ENCODE peak calls at places on chromosomes 11 and 22, in ten cellular contexts. Q is H1, K is endothelial cell of umbilical vein, T is GM12878, V is K562, X is Panc1, W is HCT116, U is SK-N-SH, F is sigmoid colon, J is prostate gland. L is an unnamed sample. For H3K4me1, the result is how much of the 10 kb centered on the place peaks cover.

GRCh38 chr22:46997311-46997970 is 235.0 kb downstream of the TBC1D22A start:
- DNase-seq in W (no peak), Q (no peak), U (no peak), V (no peak), X (no peak), K (no peak), T (no peak), F (peak), J (no peak), L (no peak)

GRCh38 chr11:15170170-15170569 is 55.4 kb downstream of the INSC start:
- DNase-seq in U (no peak), J (no peak), T (no peak), F (no peak), X (no peak), V (no peak), W (no peak), K (no peak), Q (no peak), L (no peak)

GRCh38 chr22:47021371-47022074 is 259.1 kb downstream of the TBC1D22A start:
- DNase-seq in F (peak), T (no peak), J (no peak), X (no peak), U (no peak), V (no peak), W (no peak), Q (no peak), K (no peak), L (no peak)

GRCh38 chr11:78037056-78037455 is 14.0 kb upstream of the KCTD14 start:
- DNase-seq in F (no peak), X (no peak), V (no peak), Q (no peak), J (no peak), T (no peak), U (no peak), K (no peak), W (no peak), L (no peak)

GRCh38 chr22:26360169-26360885 is 68.7 kb upstream of the ASPHD2 start:
- DNase-seq in J (peak), X (no peak), V (peak), W (peak), T (peak), Q (peak), K (peak), F (peak), U (peak), L (no peak)

GRCh38 chr11:100177651-100178050 is 509.4 kb upstream of the ARHGAP42 start:
- DNase-seq in J (no peak), K (no peak), X (no peak), U (no peak), T (no peak), V (no peak), W (no peak), F (no peak), Q (no peak), L (no peak)

GRCh38 chr11:118928870-118929495 is 3.3 kb upstream of the BCL9L start:
- DNase-seq in X (no peak), V (peak), J (peak), W (no peak), T (no peak), U (peak), F (peak), K (peak), Q (no peak), L (peak)

GRCh38 chr22:27512283-27512761 is 289.2 kb downstream of the MN1 start:
- DNase-seq in V (no peak), F (peak), W (no peak), Q (no peak), J (peak), X (no peak), T (no peak), U (no peak), K (peak), L (no peak)

DNA sequence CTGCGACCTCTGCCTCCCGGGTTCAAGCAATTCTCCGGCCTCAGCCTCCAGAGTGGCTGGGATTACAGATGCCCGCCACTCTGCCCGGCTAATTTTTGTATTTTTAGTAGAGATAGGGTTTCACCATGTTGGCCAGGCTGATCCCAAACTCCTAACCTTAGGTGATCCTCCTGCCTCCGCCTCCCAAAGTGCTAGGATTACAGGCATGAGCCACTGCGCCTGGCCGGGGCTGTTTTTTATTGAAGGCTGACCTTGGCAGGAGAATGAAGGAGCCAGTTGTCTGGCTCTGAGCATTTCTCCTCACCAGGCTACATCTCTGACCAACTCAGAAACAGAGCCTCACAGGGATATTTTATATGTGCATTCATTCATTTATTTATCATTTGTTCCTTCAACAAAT is 2.3 kb downstream of the KIAA1671 start:
- DNase-seq in F (no peak), X (no peak), K (no peak), T (no peak), J (no peak), U (no peak), Q (no peak), W (no peak), V (no peak), L (no peak)
- TF ChIP-seq POLR2AphosphoS5 in F (no peak), X (no peak), K (no peak), T (no peak), J (no peak), U (no peak), Q (no peak), W (no peak), V (no peak), L (no peak)

GRCh38 chr22:31248138-31248745 is 36.1 kb downstream of the LIMK2 start:
- DNase-seq in K (peak), X (no peak), T (no peak), W (no peak), Q (peak), F (peak), V (peak), U (peak), J (peak), L (no peak)

GRCh38 chr22:31250740-31251330 is 38.7 kb downstream of the LIMK2 start:
- DNase-seq in X (no peak), W (no peak), K (no peak), U (no peak), F (no peak), Q (no peak), V (no peak), J (peak), T (no peak), L (no peak)

GRCh38 chr22:31247726-31248125 is 35.6 kb downstream of the LIMK2 start:
- DNase-seq in W (no peak), V (no peak), T (no peak), J (no peak), U (peak), F (no peak), Q (no peak), K (no peak), X (no peak), L (no peak)

GRCh38 chr22:31246687-31247086 is 34.6 kb downstream of the LIMK2 start:
- DNase-seq in V (no peak), T (no peak), J (no peak), Q (no peak), U (no peak), X (no peak), K (no peak), F (no peak), W (no peak), L (no peak)

DNA sequence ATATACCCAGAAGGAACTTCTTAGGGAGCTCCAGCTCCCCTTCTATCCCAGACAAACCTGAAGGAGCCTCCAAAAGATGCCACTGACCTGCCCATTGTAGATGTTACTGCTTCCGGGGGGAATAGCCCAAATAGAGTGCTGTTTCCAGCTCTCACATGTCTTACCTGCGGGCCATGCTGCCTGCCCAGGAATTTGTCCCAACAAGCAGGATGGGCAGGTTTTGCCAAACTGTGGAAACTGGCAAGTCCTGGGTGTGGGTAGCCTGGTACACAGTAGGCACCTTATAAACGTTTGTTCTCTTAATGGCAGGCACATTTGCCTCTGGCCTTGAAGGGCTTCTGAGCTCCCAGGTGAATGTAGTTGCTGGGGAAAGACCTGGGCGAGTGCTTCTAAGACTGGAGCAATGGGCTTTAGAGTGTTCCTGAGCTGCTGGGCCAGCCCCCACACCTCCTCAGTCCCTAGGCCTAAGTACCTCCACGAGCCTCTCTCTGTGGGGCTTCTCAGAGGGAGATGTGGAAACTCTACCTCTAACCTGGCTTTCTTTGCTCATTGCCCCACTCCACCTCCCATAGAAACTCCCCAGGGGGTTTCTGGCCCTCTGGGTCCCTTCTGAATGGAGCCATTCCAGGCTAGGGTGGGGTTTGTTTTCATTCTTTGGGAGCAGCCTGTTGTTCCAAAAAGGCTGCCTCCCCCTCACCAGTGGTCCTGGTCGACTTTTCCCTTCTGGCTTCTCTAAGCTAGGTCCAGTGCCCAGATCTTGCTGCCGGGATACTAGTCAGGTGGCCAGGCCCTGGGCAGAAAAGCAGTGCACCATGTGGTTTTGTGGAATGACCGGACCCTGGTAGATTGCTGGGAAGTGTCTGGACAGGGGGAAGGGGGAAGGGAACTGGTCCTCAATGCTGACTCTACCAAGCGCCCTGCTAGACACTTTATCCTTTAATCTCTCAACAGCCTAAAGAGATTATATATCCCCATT is 37.2 kb downstream of the LIMK2 start:
- DNase-seq in U (no peak), F (peak), X (no peak), W (no peak), V (no peak), K (no peak), T (no peak), J (peak), Q (no peak), L (no peak)
- H3K4me1 ChIP-seq in U (half or more), F (under half), X (under half), W (under half), V (under half), K (under half), T (under half), J (under half), Q (under half), L (half or more)

GRCh38 chr11:131544591-131544990 is 174.2 kb downstream of the NTM start:
- DNase-seq in J (no peak), K (no peak), F (no peak), X (no peak), Q (peak), T (no peak), V (no peak), W (no peak), U (no peak), L (no peak)
- H3K27ac ChIP-seq in J (no peak), K (no peak), F (no peak), X (no peak), Q (no peak), T (no peak), V (no peak), W (no peak), U (no peak), L (no peak)

GRCh38 chr11:65310215-65310614 is 4.5 kb upstream of the CDC42EP2 start:
- DNase-seq in T (no peak), Q (no peak), W (no peak), F (no peak), U (no peak), V (no peak), X (no peak), J (no peak), K (no peak), L (no peak)

GRCh38 chr11:65308281-65308891 is 6.3 kb upstream of the CDC42EP2 start:
- DNase-seq in K (peak), T (no peak), X (no peak), V (no peak), U (no peak), Q (no peak), W (no peak), F (no peak), J (no peak), L (no peak)

GRCh38 chr11:65305501-65306268 is 9.0 kb upstream of the CDC42EP2 start:
- DNase-seq in Q (no peak), U (no peak), V (no peak), J (peak), W (no peak), T (no peak), F (peak), X (no peak), K (no peak), L (no peak)

GRCh38 chr11:65309006-65309405 is 5.7 kb upstream of the CDC42EP2 start:
- DNase-seq in V (no peak), Q (no peak), W (no peak), T (no peak), X (no peak), K (no peak), J (no peak), F (no peak), U (no peak), L (no peak)

GRCh38 chr11:65307298-65308229 is 7.1 kb upstream of the CDC42EP2 start:
- DNase-seq in J (no peak), W (no peak), U (no peak), V (no peak), K (no peak), F (no peak), X (no peak), T (no peak), Q (no peak), L (no peak)
- TF ChIP-seq POLR2AphosphoS5 in J (no peak), W (no peak), U (no peak), V (no peak), K (no peak), F (no peak), X (no peak), T (no peak), Q (peak), L (no peak)

GRCh38 chr11:45158891-45159605 is 12.6 kb downstream of the PRDM11 start:
- DNase-seq in X (no peak), K (no peak), T (no peak), Q (no peak), U (no peak), V (no peak), W (no peak), J (no peak), F (peak), L (no peak)
- H3K4me1 ChIP-seq in X (under half), K (under half), T (under half), Q (under half), U (half or more), V (under half), W (under half), J (under half), F (under half), L (half or more)

L was measured in vagina.